ENCODE peak calls at places on chromosomes 16 and 17, in five cellular contexts. J is AG10803, P is left lung, A is A549, L is uterus. I is an unnamed sample.

GRCh38 chr17:58316260-58316960 is 12.2 kb downstream of the TSPOAP1 start:
- DNase-seq in P (peak), A (no peak), L (peak), J (no peak), I (no peak)

GRCh38 chr17:82076018-82076784 is 10.6 kb upstream of the DUS1L start:
- DNase-seq in P (no peak), L (no peak), J (no peak), A (no peak), I (no peak)

GRCh38 chr16:3158498-3159314 is 23.9 kb downstream of the ZNF213 start:
- DNase-seq in J (peak), A (peak), L (peak), P (peak), I (peak)

GRCh38 chr17:32660496-32660895 is 173.7 kb downstream of the CDK5R1 start:
- DNase-seq in A (no peak), L (no peak), P (no peak), J (no peak), I (no peak)

GRCh38 chr17:41057547-41057946 is 2.4 kb downstream of the KRTAP2-3 start:
- DNase-seq in A (no peak), J (no peak), L (no peak), P (no peak), I (no peak)

GRCh38 chr16:85378145-85379040 is 234.7 kb upstream of the GSE1 start:
- DNase-seq in A (no peak), L (no peak), P (no peak), J (no peak), I (no peak)

GRCh38 chr17:7262192-7263070 is at the start of gene CLDN7:
- DNase-seq in P (peak), J (no peak), L (no peak), A (no peak), I (no peak)

GRCh38 chr17:33819539-33819938 is 435.5 kb upstream of the CCL2 start:
- DNase-seq in A (no peak), P (no peak), J (no peak), L (no peak), I (no peak)

GRCh38 chr17:75549246-75550138 is 24.0 kb downstream of the LLGL2 start:
- DNase-seq in A (peak), J (no peak), L (no peak), P (peak), I (no peak)

GRCh38 chr16:67240506-67240905 is 6.8 kb downstream of the FHOD1 start:
- DNase-seq in L (no peak), J (peak), P (peak), A (no peak), I (peak)

GRCh38 chr17:75065562-75066151 is 18.6 kb downstream of the KCTD2 start:
- DNase-seq in P (no peak), L (no peak), J (peak), A (no peak), I (no peak)

GRCh38 chr17:8109669-8110455 is 8.5 kb downstream of the ALOXE3 start:
- DNase-seq in A (peak), P (peak), J (no peak), L (peak), I (peak)

GRCh38 chr16:47581114-47581513 is 120.0 kb downstream of the PHKB start:
- DNase-seq in P (no peak), A (no peak), L (no peak), J (no peak), I (no peak)

GRCh38 chr17:44362479-44362963 is 1.1 kb downstream of the FAM171A2 start:
- DNase-seq in J (no peak), P (no peak), L (no peak), A (no peak), I (no peak)

GRCh38 chr17:31558748-31559646 is 167.5 kb downstream of the RAB11FIP4 start:
- DNase-seq in P (peak), L (peak), J (peak), A (peak), I (peak)

GRCh38 chr16:57994778-57995177 is 5.7 kb downstream of the ZNF319 start:
- DNase-seq in J (peak), L (no peak), A (no peak), P (peak), I (no peak)

GRCh38 chr16:81130126-81130525 is 33.9 kb upstream of the GCSH start:
- DNase-seq in P (no peak), J (no peak), A (no peak), L (no peak), I (no peak)

GRCh38 chr16:87170310-87170709 is 146.9 kb downstream of the C16orf95 start:
- DNase-seq in L (no peak), J (no peak), P (no peak), A (no peak), I (no peak)

GRCh38 chr16:53518550-53519416 is 15.8 kb upstream of the AKTIP start:
- DNase-seq in L (peak), P (no peak), J (peak), A (no peak), I (no peak)

GRCh38 chr16:22029632-22030031 is 21.7 kb downstream of the MOSMO start:
- DNase-seq in P (no peak), A (no peak), J (no peak), L (no peak), I (no peak)

GRCh38 chr17:57654040-57654775 is 90.9 kb downstream of the CCDC182 start:
- DNase-seq in P (no peak), J (no peak), A (no peak), L (no peak), I (no peak)

DNA sequence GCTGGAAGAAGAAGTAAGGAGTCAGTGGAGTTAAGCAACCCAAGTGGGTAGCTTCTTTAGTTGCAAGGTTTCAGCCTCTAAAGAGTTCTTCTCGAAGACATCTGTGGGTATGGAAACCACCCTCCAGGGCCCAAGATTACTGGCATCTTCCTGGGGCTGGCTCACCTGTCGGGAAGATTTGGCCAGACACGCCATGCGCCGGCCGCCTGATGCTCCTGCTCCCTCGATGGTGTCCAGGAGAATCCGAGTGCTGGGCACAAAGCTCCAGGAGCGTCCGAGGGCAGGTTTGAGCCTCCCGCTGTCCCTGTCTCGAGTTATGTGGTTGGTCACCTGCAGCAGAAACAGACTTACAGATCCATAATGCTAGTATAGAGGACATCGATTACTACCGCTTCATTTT is 18.6 kb downstream of the RAD51D start:
- DNase-seq in P (no peak), L (no peak), A (no peak), J (no peak), I (no peak)
- TF ChIP-seq CTCF in P (no peak), L (no peak), A (no peak), J (no peak), I (no peak)

GRCh38 chr16:819336-819735 is 18.8 kb upstream of the GNG13 start:
- DNase-seq in J (no peak), A (no peak), L (no peak), P (no peak), I (no peak)
- H3K4me3 ChIP-seq in J (no peak), A (no peak), L (no peak), P (no peak), I (no peak)

GRCh38 chr17:67800495-67800928 is 24.8 kb upstream of the BPTF start:
- DNase-seq in L (peak), A (peak), P (peak), J (peak), I (peak)

GRCh38 chr17:67801626-67802175 is 23.6 kb upstream of the BPTF start:
- DNase-seq in J (no peak), P (no peak), A (no peak), L (no peak), I (no peak)
- TF ChIP-seq CTCF in J (no peak), P (no peak), A (no peak), L (no peak), I (no peak)

GRCh38 chr16:27486760-27487159 is 63.0 kb downstream of the GTF3C1 start:
- DNase-seq in J (no peak), A (no peak), P (no peak), L (no peak), I (no peak)
- H3K4me3 ChIP-seq in J (no peak), A (no peak), P (no peak), L (no peak), I (no peak)